ENCODE peak calls at places on chromosomes 12 and 14, in ten cellular contexts. Y is neural progenitor cell, H is adrenal gland, A is foreskin fibroblast, L is breast epithelium, M is lung, S is lower lobe of right lung, F is kidney epithelial cell, E is NB4, O is neural crest cell. R is an unnamed sample.

GRCh38 chr14:55734731-55735130 is 154.7 kb downstream of the KTN1 start:
- DNase-seq in Y (no peak), H (no peak), A (no peak), L (no peak), M (no peak), S (no peak), F (no peak), E (no peak), O (no peak), R (no peak)

GRCh38 chr12:40315375-40315774 is 90.6 kb downstream of the LRRK2 start:
- DNase-seq in Y (no peak), H (no peak), A (no peak), L (no peak), M (no peak), S (no peak), F (no peak), E (no peak), O (no peak), R (no peak)

GRCh38 chr12:26721800-26722199 is 111.2 kb downstream of the ITPR2 start:
- DNase-seq in Y (no peak), H (no peak), A (peak; percentile 33), L (no peak), M (no peak), S (no peak), F (no peak), E (no peak), O (no peak), R (no peak)

GRCh38 chr12:109831929-109832328 is 1.3 kb downstream of the TRPV4 start:
- DNase-seq in Y (no peak), H (no peak), A (no peak), L (no peak), M (no peak), S (no peak), F (no peak), E (no peak), O (no peak), R (no peak)

GRCh38 chr12:55717397-55718007 is 1.7 kb downstream of the BLOC1S1 start:
- DNase-seq in Y (no peak), H (no peak), A (peak; percentile 88), L (no peak), M (no peak), S (no peak), F (no peak), E (peak; percentile 51), O (no peak), R (no peak)

GRCh38 chr12:69062838-69063237 is 129.9 kb upstream of the CPM start:
- DNase-seq in Y (no peak), H (no peak), A (no peak), L (no peak), M (no peak), S (no peak), F (no peak), E (no peak), O (no peak), R (no peak)

GRCh38 chr14:76446486-76446885 is 70.5 kb downstream of the ESRRB start:
- DNase-seq in Y (no peak), H (no peak), A (no peak), L (no peak), M (no peak), S (no peak), F (no peak), E (no peak), O (no peak), R (no peak)

GRCh38 chr12:46771268-46771837 is 54.4 kb downstream of the SLC38A4 start:
- DNase-seq in Y (no peak), H (no peak), A (peak; percentile 19), L (no peak), M (no peak), S (no peak), F (no peak), E (no peak), O (no peak), R (no peak)

GRCh38 chr12:120903818-120904773 is at the start of gene SPPL3:
- DNase-seq in Y (peak; percentile 97), H (peak; percentile 90), A (peak; percentile 85), L (peak; percentile 86), M (peak; percentile 92), S (peak; percentile 95), F (no peak), E (peak; percentile 97), O (peak; percentile 89), R (peak; percentile 94)

GRCh38 chr12:32615441-32615840 is 63.7 kb upstream of the DNM1L start:
- DNase-seq in Y (no peak), H (no peak), A (no peak), L (no peak), M (no peak), S (no peak), F (no peak), E (no peak), O (no peak), R (no peak)

DNA sequence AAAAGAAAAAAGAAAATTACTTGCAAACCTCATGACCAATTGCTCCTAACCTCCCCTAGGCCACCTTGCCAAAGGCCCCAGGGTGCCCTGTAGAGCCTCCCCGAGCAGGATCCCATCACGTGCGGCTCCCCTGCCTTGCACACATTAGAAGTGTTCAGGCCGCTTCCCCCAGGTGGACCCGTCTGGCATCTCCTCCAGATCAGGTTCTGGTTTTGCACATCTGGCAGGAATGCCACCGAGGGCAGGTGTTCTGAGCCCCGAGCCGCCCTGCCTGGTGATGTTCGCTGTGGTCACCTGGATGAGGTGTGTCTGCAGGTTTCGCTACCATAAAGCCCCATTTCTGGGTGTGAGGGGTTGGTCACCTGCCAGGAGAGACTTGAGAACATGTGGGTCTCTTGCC is 19.3 kb downstream of the MMP17 start:
- DNase-seq in Y (no peak), H (no peak), A (no peak), L (no peak), M (no peak), S (no peak), F (no peak), E (no peak), O (no peak), R (no peak)
- TF ChIP-seq CTCF in Y (no peak), H (no peak), A (no peak), L (no peak), M (no peak), S (no peak), F (no peak), E (no peak), O (no peak), R (no peak)

DNA sequence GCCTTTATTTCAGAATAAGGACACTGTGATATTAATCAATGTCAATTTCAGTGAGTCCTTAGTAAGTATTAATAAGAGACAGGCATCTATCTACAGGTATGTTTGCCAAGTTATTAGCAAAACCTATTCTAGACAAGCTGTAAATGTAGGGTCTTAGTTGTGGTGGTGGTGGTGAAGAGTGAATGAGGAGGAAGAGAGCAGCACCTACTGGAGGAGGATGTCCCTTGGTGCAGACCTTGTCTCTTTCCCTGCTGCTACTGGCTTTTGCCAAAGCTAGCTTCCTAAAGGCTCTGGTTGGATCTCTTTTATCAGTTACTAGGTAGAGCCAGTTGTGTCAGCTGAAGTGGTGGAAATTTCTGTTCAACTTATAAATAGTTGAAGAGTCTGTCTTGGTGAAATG is 304.8 kb upstream of the ATP2B1 start:
- DNase-seq in Y (peak; percentile 38), H (no peak), A (no peak), L (no peak), M (no peak), S (no peak), F (no peak), E (peak; percentile 45), O (no peak), R (no peak)
- TF ChIP-seq CTCF in Y (peak; percentile 44), H (no peak), A (peak; percentile 20), L (no peak), M (no peak), S (no peak), F (no peak), E (peak; percentile 37), O (no peak), R (no peak)

GRCh38 chr14:100904307-100905019 is 941 bp upstream of the RTL1 start:
- DNase-seq in Y (peak; percentile 94), H (no peak), A (no peak), L (no peak), M (peak; percentile 16), S (peak; percentile 30), F (no peak), E (peak; percentile 15), O (peak; percentile 68), R (no peak)

GRCh38 chr14:100903672-100904185 is at the start of gene RTL1:
- DNase-seq in Y (no peak), H (no peak), A (no peak), L (peak; percentile 46), M (peak; percentile 9), S (no peak), F (no peak), E (no peak), O (no peak), R (no peak)

GRCh38 chr14:100907240-100907639 is 3.7 kb upstream of the RTL1 start:
- DNase-seq in Y (no peak), H (no peak), A (no peak), L (no peak), M (no peak), S (no peak), F (no peak), E (no peak), O (no peak), R (no peak)

GRCh38 chr14:100905166-100905565 is 1.6 kb upstream of the RTL1 start:
- DNase-seq in Y (peak; percentile 26), H (no peak), A (no peak), L (no peak), M (no peak), S (no peak), F (no peak), E (no peak), O (no peak), R (no peak)

DNA sequence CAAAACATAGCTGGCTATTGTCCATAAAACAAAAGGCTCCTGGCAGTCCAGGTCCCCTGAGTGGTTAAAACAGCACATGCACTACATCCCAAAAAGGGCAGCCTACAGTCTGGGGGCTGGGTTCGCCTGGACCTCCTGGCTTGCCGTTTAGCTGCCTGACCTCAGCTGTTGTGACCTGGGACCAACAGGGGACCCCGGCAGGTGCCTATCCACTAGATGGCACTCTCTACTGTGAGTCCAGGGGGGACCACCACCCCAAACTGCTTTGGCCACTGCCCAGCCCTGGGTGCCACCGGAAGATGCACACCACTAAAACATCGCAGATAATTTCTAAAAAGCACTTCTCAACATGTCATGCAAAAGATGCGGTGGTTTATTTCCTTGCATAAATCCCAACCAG is 2.9 kb upstream of the RTL1 start:
- DNase-seq in Y (peak; percentile 77), H (no peak), A (no peak), L (no peak), M (no peak), S (peak; percentile 35), F (no peak), E (peak; percentile 32), O (no peak), R (no peak)
- TF ChIP-seq CTCF in Y (peak; percentile 72), H (peak; percentile 25), A (no peak), L (no peak), M (no peak), S (no peak), F (peak; percentile 16), E (peak; percentile 40), O (peak; percentile 46), R (no peak)

DNA sequence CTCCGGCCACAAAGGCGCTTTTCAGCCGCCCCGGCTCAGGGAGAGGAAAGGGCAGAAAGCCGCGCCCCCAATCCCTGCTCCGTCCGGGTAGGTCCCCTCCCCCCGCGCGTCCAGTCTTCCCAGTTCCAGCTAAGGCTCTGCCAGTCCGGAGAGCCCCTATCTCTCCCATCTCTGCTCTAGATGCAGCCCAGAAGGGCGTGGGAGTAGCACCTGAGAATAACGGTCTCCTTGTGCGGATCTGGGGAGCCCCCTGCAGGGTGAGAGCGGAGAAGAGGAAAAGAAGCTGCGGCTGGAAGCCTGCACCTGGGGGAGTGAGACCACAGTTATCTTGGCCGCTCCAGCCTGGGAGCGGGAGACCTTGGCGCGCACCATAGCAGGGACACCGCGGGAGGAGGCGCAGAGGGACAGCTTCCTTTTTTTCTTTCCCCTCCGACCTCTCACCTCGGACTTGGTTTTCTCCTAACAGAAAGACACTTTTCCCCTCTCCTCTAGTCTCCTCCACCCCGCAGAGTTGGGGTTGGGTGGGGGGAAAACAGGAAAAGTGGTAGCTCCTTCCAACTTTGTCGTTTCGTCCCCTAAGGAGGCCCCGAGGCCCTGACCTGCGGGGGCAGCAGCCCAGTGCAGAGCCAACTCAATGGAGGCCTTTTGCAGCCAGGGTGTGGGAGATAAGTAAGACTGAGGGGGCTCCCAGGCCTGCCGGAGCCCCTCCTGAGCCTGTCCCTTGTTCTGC is 2.4 kb downstream of the DHH start:
- DNase-seq in Y (peak; percentile 90), H (no peak), A (no peak), L (no peak), M (no peak), S (no peak), F (no peak), E (peak; percentile 95), O (peak; percentile 73), R (no peak)
- TF ChIP-seq CTCF in Y (peak; percentile 51), H (peak; percentile 11), A (peak; percentile 57), L (no peak), M (peak; percentile 8), S (peak; percentile 31), F (peak; percentile 78), E (peak; percentile 63), O (peak; percentile 44), R (peak; percentile 16)

R was measured in ascending aorta.